ENCODE peak calls at places on chromosomes 13 and 19, in eight cellular contexts. N, Q, X, H, L, I, J and F are unnamed samples.

GRCh38 chr13:39263033-39263432 is 224.8 kb downstream of the NHLRC3 start:
- DNase-seq in X (peak), N (peak), J (peak), Q (peak), I (peak), H (no peak), L (no peak), F (peak)

GRCh38 chr19:39411006-39411831 is 1.2 kb upstream of the PLEKHG2 start:
- DNase-seq in H (no peak), X (peak), N (no peak), J (no peak), Q (no peak), L (no peak), I (no peak), F (no peak)

GRCh38 chr19:18878858-18879578 is 16.9 kb downstream of the CERS1 start:
- DNase-seq in L (no peak), I (no peak), J (no peak), X (no peak), Q (no peak), H (no peak), N (no peak), F (no peak)

GRCh38 chr13:26881154-26881553 is 120.6 kb upstream of the GPR12 start:
- DNase-seq in J (no peak), H (no peak), N (peak), I (no peak), L (no peak), Q (no peak), X (no peak), F (peak)

GRCh38 chr19:38513762-38514167 is 80.3 kb downstream of the RYR1 start:
- DNase-seq in H (no peak), Q (no peak), N (no peak), J (no peak), X (no peak), L (no peak), I (no peak), F (no peak)

GRCh38 chr19:6803036-6803404 is 30.5 kb downstream of the VAV1 start:
- DNase-seq in N (no peak), L (no peak), H (no peak), J (no peak), X (no peak), I (peak), Q (no peak), F (no peak)

GRCh38 chr13:79516590-79516989 is 35.6 kb downstream of the NDFIP2 start:
- DNase-seq in H (no peak), N (no peak), I (no peak), X (no peak), J (no peak), L (no peak), Q (no peak), F (no peak)

GRCh38 chr19:47486900-47487299 is 2.9 kb upstream of the KPTN start:
- DNase-seq in L (no peak), N (no peak), H (no peak), X (no peak), I (no peak), J (no peak), Q (no peak), F (no peak)

GRCh38 chr13:65470781-65471180 is 1759.4 kb downstream of the PCDH9 start:
- DNase-seq in Q (no peak), J (no peak), N (peak), X (no peak), I (no peak), L (no peak), H (no peak), F (peak)

GRCh38 chr19:29448046-29448445 is 77.7 kb upstream of the VSTM2B start:
- DNase-seq in J (no peak), I (no peak), L (no peak), Q (no peak), X (peak), N (no peak), H (no peak), F (no peak)

GRCh38 chr13:40440990-40441820 is 225.2 kb downstream of the FOXO1 start:
- DNase-seq in J (no peak), I (no peak), H (no peak), X (peak), L (no peak), N (peak), Q (peak), F (peak)

GRCh38 chr13:66407159-66407558 is 823.0 kb downstream of the PCDH9 start:
- DNase-seq in Q (no peak), J (peak), L (no peak), X (no peak), I (no peak), H (no peak), N (no peak), F (no peak)

GRCh38 chr19:33811246-33811645 is 14.6 kb downstream of the KCTD15 start:
- DNase-seq in I (no peak), N (no peak), H (no peak), L (no peak), X (no peak), J (no peak), Q (no peak), F (no peak)

GRCh38 chr19:16659464-16659831 is 496 bp downstream of the SMIM7 start:
- DNase-seq in J (no peak), X (no peak), L (no peak), Q (no peak), I (no peak), H (no peak), N (no peak), F (no peak)

GRCh38 chr19:16661480-16662034 is 618 bp downstream of the TMEM38A start:
- DNase-seq in N (peak), Q (peak), H (no peak), I (no peak), J (peak), X (peak), L (no peak), F (no peak)

GRCh38 chr19:16657384-16657783 is 2.6 kb downstream of the SMIM7 start:
- DNase-seq in N (no peak), L (no peak), H (no peak), X (no peak), J (no peak), Q (no peak), I (no peak), F (no peak)

GRCh38 chr19:16660763-16661479 is at the start of gene TMEM38A:
- DNase-seq in H (peak), I (peak), X (peak), L (peak), N (no peak), J (peak), Q (peak), F (no peak)

GRCh38 chr19:16659832-16660708 is at the start of gene SMIM7:
- DNase-seq in X (peak), L (peak), N (peak), Q (peak), H (peak), J (peak), I (peak), F (peak)
- TF ChIP-seq CTCF in X (no peak), L (no peak), N (no peak), Q (peak), H (peak), J (peak), I (peak), F (no peak)

DNA sequence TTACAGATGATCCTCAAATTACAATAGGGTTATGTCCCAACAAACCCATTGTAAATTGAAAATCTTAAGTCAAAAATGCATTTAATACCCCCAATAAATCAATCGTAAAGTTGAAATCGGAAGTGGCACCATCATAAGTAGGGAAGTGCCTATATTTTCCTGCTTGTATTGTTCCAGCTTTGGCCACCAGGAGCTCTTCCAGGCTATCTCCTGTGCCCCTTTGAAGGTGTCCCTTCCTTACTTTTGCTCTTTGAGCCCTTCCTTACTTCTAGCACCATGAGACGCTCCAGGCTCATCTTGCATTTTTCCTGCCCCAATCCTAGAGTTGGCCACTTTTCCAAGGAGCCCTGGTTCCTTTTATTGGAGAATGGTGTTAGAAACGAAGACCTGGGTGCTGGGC is 163.0 kb upstream of the TSC22D1 start:
- DNase-seq in H (no peak), Q (no peak), I (no peak), J (no peak), L (no peak), X (no peak), N (no peak), F (no peak)
- TF ChIP-seq CTCF in H (peak), Q (peak), I (peak), J (peak), L (no peak), X (no peak), N (peak), F (peak)

GRCh38 chr19:8023371-8023770 is 17.9 kb upstream of the ELAVL1 start:
- DNase-seq in L (no peak), X (no peak), I (no peak), Q (no peak), H (no peak), N (no peak), J (no peak), F (peak)

GRCh38 chr19:8034178-8034525 is 18.4 kb upstream of the CCL25 start:
- DNase-seq in X (no peak), Q (no peak), N (no peak), J (no peak), H (no peak), L (no peak), I (no peak), F (no peak)

GRCh38 chr19:8030906-8031305 is 21.7 kb upstream of the CCL25 start:
- DNase-seq in N (no peak), L (no peak), J (no peak), H (no peak), I (no peak), X (no peak), Q (no peak), F (no peak)

GRCh38 chr19:8025321-8025720 is 19.9 kb upstream of the ELAVL1 start:
- DNase-seq in L (no peak), X (no peak), N (no peak), Q (no peak), H (no peak), I (no peak), J (no peak), F (no peak)

GRCh38 chr19:8028951-8029491 is 23.5 kb upstream of the CCL25 start:
- DNase-seq in J (peak), Q (peak), H (no peak), I (no peak), N (peak), L (no peak), X (no peak), F (peak)
- TF ChIP-seq CTCF in J (peak), Q (no peak), H (peak), I (no peak), N (no peak), L (no peak), X (no peak), F (no peak)

DNA sequence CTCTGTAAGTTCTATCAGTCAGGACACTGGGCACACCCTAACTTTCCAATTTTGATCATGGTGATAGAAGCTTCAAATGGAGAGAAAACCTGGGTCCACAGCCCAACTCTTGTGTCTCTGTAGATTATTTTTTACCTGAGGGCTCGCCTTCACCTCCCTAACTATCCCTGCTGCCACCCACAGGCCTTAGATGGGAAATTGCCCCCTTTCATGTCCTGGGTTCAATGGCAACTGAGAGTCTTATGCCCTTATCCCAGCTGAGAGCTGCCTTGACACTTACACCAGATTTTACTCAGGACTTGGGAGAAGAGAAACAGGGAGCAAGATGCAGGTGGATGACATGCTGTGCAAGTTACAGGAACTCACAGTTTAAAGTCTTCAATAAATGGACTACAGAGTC is 81.7 kb downstream of the RAP2A start:
- DNase-seq in L (no peak), Q (no peak), X (no peak), H (no peak), N (no peak), I (no peak), J (no peak), F (no peak)
- TF ChIP-seq CTCF in L (no peak), Q (no peak), X (no peak), H (no peak), N (no peak), I (no peak), J (no peak), F (no peak)